ENCODE peak calls at places on chromosomes 11 and 22, in six cellular contexts. A, X, P, C, E and K are unnamed samples.

GRCh38 chr11:122516686-122517085 is 138.8 kb upstream of the UBASH3B start:
- DNase-seq in A (no peak), X (no peak), P (no peak), C (no peak), E (no peak), K (no peak)

GRCh38 chr22:39135092-39135896 is 17.2 kb downstream of the CBX7 start:
- DNase-seq in A (no peak), X (peak; percentile 44), P (peak; percentile 5), C (peak; percentile 28), E (no peak), K (no peak)

GRCh38 chr11:122159173-122159701 is 43.2 kb upstream of the BLID start:
- DNase-seq in A (peak; percentile 80), X (no peak), P (peak; percentile 91), C (peak; percentile 40), E (no peak), K (no peak)

GRCh38 chr11:41954034-41954433 is 494.6 kb upstream of the LRRC4C start:
- DNase-seq in A (no peak), X (no peak), P (no peak), C (peak; percentile 53), E (no peak), K (no peak)

GRCh38 chr11:82981852-82982251 is 80.3 kb downstream of the DDIAS start:
- DNase-seq in A (no peak), X (no peak), P (peak; percentile 33), C (no peak), E (no peak), K (no peak)

GRCh38 chr22:50726643-50727340 is 11.2 kb upstream of the ACR start:
- DNase-seq in A (no peak), X (no peak), P (no peak), C (no peak), E (no peak), K (peak; percentile 45)

GRCh38 chr22:46086577-46087335 is 63.6 kb upstream of the PPARA start:
- DNase-seq in A (no peak), X (no peak), P (peak; percentile 66), C (no peak), E (no peak), K (peak; percentile 70)

GRCh38 chr11:2789791-2790580 is 90.2 kb upstream of the KCNQ1OT1 start:
- DNase-seq in A (no peak), X (peak; percentile 4), P (no peak), C (no peak), E (no peak), K (peak; percentile 20)

GRCh38 chr11:100735949-100736675 is 49.0 kb downstream of the ARHGAP42 start:
- DNase-seq in A (no peak), X (no peak), P (peak; percentile 51), C (no peak), E (no peak), K (no peak)